ENCODE peak calls at places on chromosomes 2 and 18, in four cellular contexts. R is Caco-2, K is neural progenitor cell, B is uterus. X is an unnamed sample.

GRCh38 chr2:8115966-8116365 is 565.9 kb upstream of the ID2 start:
- DNase-seq in R (no peak), K (no peak), B (no peak), X (no peak)

GRCh38 chr2:39737661-39738060 is 41.4 kb downstream of the THUMPD2 start:
- DNase-seq in R (no peak), K (peak; percentile 38), B (peak; percentile 31), X (no peak)

GRCh38 chr2:97992836-97993825 is 2.6 kb downstream of the TMEM131 start:
- DNase-seq in R (no peak), K (no peak), B (no peak), X (no peak)

GRCh38 chr2:11574176-11575046 is 40.6 kb downstream of the GREB1 start:
- DNase-seq in R (no peak), K (no peak), B (no peak), X (no peak)

GRCh38 chr2:232339121-232340081 is 39.1 kb upstream of the ALPP start:
- DNase-seq in R (no peak), K (no peak), B (no peak), X (no peak)

GRCh38 chr2:26469092-26469710 is 8.7 kb downstream of the OTOF start:
- DNase-seq in R (peak; percentile 82), K (peak; percentile 79), B (no peak), X (no peak)

GRCh38 chr2:134721596-134721995 is 2.8 kb upstream of the TMEM163 start:
- DNase-seq in R (no peak), K (no peak), B (no peak), X (no peak)

GRCh38 chr2:196219686-196220085 is 48.3 kb upstream of the STK17B start:
- DNase-seq in R (no peak), K (no peak), B (no peak), X (no peak)

GRCh38 chr2:120014231-120014990 is 1.5 kb downstream of the EPB41L5 start:
- DNase-seq in R (no peak), K (peak; percentile 21), B (no peak), X (no peak)

GRCh38 chr2:15145919-15146318 is 415.2 kb downstream of the NBAS start:
- DNase-seq in R (no peak), K (no peak), B (no peak), X (no peak)

GRCh38 chr2:15145046-15145817 is 415.9 kb downstream of the NBAS start:
- DNase-seq in R (no peak), K (no peak), B (no peak), X (no peak)

GRCh38 chr2:15142069-15142689 is 419.0 kb downstream of the NBAS start:
- DNase-seq in R (no peak), K (no peak), B (no peak), X (no peak)

GRCh38 chr2:15136639-15137038 is 424.5 kb downstream of the NBAS start:
- DNase-seq in R (no peak), K (no peak), B (no peak), X (no peak)

GRCh38 chr2:15141211-15141610 is 419.9 kb downstream of the NBAS start:
- DNase-seq in R (no peak), K (no peak), B (no peak), X (no peak)
- H3K4me1 ChIP-seq in R (peaks cover 5% of the 10 kb centered on the region), K (peaks cover 10% of the 10 kb centered on the region), B (no peaks in the 10 kb centered on the region), X (no peaks in the 10 kb centered on the region)

GRCh38 chr2:237733677-237734300 is 64.8 kb upstream of the RBM44 start:
- DNase-seq in R (no peak), K (no peak), B (no peak), X (peak; percentile 18)
- H3K36me3 ChIP-seq in R (no peaks in the 10 kb centered on the region), K (no peaks in the 10 kb centered on the region), B (no peaks in the 10 kb centered on the region), X (no peaks in the 10 kb centered on the region)

GRCh38 chr2:237737196-237737865 is 61.2 kb upstream of the RBM44 start:
- DNase-seq in R (no peak), K (no peak), B (no peak), X (no peak)
- H3K4me1 ChIP-seq in R (peaks cover 15% of the 10 kb centered on the region), K (peaks cover 13% of the 10 kb centered on the region), B (peaks cover 13% of the 10 kb centered on the region), X (peaks cover 13% of the 10 kb centered on the region)

DNA sequence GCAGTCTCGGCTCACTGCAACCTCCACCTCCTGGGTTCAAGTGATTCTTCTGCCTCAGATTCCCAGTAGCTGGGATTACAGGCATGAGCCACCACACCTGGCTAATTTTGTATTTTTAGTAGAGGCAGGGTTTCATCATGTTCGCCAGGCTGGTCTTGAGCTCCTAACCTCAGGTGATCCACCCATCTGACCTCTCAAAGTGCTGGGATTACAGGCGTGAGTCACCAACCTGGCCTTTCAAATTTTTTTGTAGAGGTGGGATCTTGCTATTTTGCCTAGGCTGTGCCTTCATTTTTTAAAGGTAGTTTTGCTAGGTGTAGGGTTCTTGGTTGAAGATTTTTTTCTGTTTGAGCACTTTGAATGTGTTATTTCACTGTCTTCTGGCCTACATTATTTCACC is 6.2 kb downstream of the HAUS1 start:
- DNase-seq in R (no peak), K (no peak), B (no peak), X (no peak)
- H3K36me3 ChIP-seq in R (no peaks in the 10 kb centered on the region), K (peaks cover 6% of the 10 kb centered on the region), B (no peaks in the 10 kb centered on the region), X (peaks cover 43% of the 10 kb centered on the region)

GRCh38 chr2:161117506-161117905 is 42.7 kb upstream of the TANK start:
- DNase-seq in R (no peak), K (no peak), B (no peak), X (no peak)
- H3K4me1 ChIP-seq in R (peaks cover 41% of the 10 kb centered on the region), K (no peaks in the 10 kb centered on the region), B (no peaks in the 10 kb centered on the region), X (no peaks in the 10 kb centered on the region)

GRCh38 chr2:231167745-231168459 is 30.5 kb upstream of the ARMC9 start:
- DNase-seq in R (no peak), K (no peak), B (no peak), X (no peak)
- H3K36me3 ChIP-seq in R (no peaks in the 10 kb centered on the region), K (no peaks in the 10 kb centered on the region), B (no peaks in the 10 kb centered on the region), X (peaks cover 53% of the 10 kb centered on the region)

GRCh38 chr18:48784654-48785053 is 166.1 kb downstream of the SMAD7 start:
- DNase-seq in R (no peak), K (no peak), B (no peak), X (no peak)
- H3K4me1 ChIP-seq in R (peaks cover 20% of the 10 kb centered on the region), K (peaks cover 24% of the 10 kb centered on the region), B (peaks cover 28% of the 10 kb centered on the region), X (no peaks in the 10 kb centered on the region)

GRCh38 chr2:178123163-178123562 is 10.9 kb downstream of the RBM45 start:
- DNase-seq in R (no peak), K (no peak), B (no peak), X (no peak)

GRCh38 chr2:178125125-178125524 is 12.9 kb downstream of the RBM45 start:
- DNase-seq in R (no peak), K (no peak), B (no peak), X (no peak)

GRCh38 chr2:178128836-178129630 is 16.8 kb downstream of the RBM45 start:
- DNase-seq in R (no peak), K (no peak), B (no peak), X (no peak)

GRCh38 chr2:178125862-178126261 is 13.6 kb downstream of the RBM45 start:
- DNase-seq in R (no peak), K (no peak), B (no peak), X (no peak)
- H3K36me3 ChIP-seq in R (no peaks in the 10 kb centered on the region), K (peaks cover 10% of the 10 kb centered on the region), B (no peaks in the 10 kb centered on the region), X (peaks cover 28% of the 10 kb centered on the region)

GRCh38 chr2:102116675-102117471 is 25.7 kb upstream of the IL1R1 start:
- DNase-seq in R (no peak), K (no peak), B (no peak), X (no peak)

GRCh38 chr2:102117488-102117887 is 25.1 kb upstream of the IL1R1 start:
- DNase-seq in R (no peak), K (no peak), B (no peak), X (no peak)

GRCh38 chr2:102112692-102113665 is 29.6 kb upstream of the IL1R1 start:
- DNase-seq in R (no peak), K (no peak), B (no peak), X (no peak)

GRCh38 chr2:102114290-102114721 is 28.2 kb upstream of the IL1R1 start:
- DNase-seq in R (no peak), K (no peak), B (no peak), X (no peak)

GRCh38 chr2:102114851-102115497 is 27.6 kb upstream of the IL1R1 start:
- DNase-seq in R (no peak), K (no peak), B (no peak), X (no peak)
- H3K4me1 ChIP-seq in R (peaks cover 18% of the 10 kb centered on the region), K (peaks cover 6% of the 10 kb centered on the region), B (no peaks in the 10 kb centered on the region), X (no peaks in the 10 kb centered on the region)